ENCODE peak calls at places on chromosomes 6 and 20, in eight cellular contexts. G is tibial nerve, B is psoas muscle, H is endothelial cell, Y is vagina, J is Calu3, V is thoracic aorta, I is IMR-90. A is an unnamed sample.

GRCh38 chr6:25027221-25027916 is 91.6 kb upstream of the RIPOR2 start:
- DNase-seq in Y (no peak), G (no peak), J (no peak), B (no peak), H (no peak), V (no peak), I (no peak), A (no peak)

GRCh38 chr6:2687456-2687855 is 63.3 kb downstream of the MYLK4 start:
- DNase-seq in I (no peak), G (no peak), V (no peak), B (no peak), J (no peak), Y (no peak), H (no peak), A (no peak)

GRCh38 chr6:76438768-76439167 is 366.3 kb upstream of the IMPG1 start:
- DNase-seq in Y (no peak), B (no peak), J (no peak), V (no peak), H (no peak), I (no peak), G (no peak), A (no peak)

GRCh38 chr6:31205638-31206037 is 35.2 kb upstream of the POU5F1 start:
- DNase-seq in J (no peak), H (no peak), Y (no peak), I (no peak), G (no peak), B (no peak), V (no peak), A (no peak)

GRCh38 chr20:44552950-44553908 is 29.1 kb upstream of the PKIG start:
- DNase-seq in J (no peak), G (no peak), I (peak), Y (no peak), V (no peak), B (no peak), H (no peak), A (no peak)

GRCh38 chr6:3230275-3231212 is 3.1 kb upstream of the TUBB2B start:
- DNase-seq in Y (no peak), G (peak), I (peak), H (peak), J (no peak), B (no peak), V (no peak), A (peak)

GRCh38 chr6:89381031-89381430 is 28.5 kb upstream of the UBE2J1 start:
- DNase-seq in J (no peak), G (no peak), I (no peak), Y (no peak), V (no peak), B (no peak), H (no peak), A (no peak)

GRCh38 chr6:80607814-80608391 is 501.4 kb downstream of the BCKDHB start:
- DNase-seq in V (no peak), B (no peak), J (no peak), H (no peak), I (peak), G (peak), Y (no peak), A (no peak)

GRCh38 chr20:39263076-39263475 is 300.9 kb downstream of the DHX35 start:
- DNase-seq in B (no peak), I (peak), G (no peak), J (no peak), V (no peak), H (no peak), Y (no peak), A (no peak)

GRCh38 chr6:77740380-77740779 is 87.5 kb downstream of the MEI4 start:
- DNase-seq in H (no peak), I (peak), B (no peak), J (no peak), G (no peak), V (no peak), Y (no peak), A (no peak)

GRCh38 chr6:108164815-108165706 is 761 bp upstream of the NR2E1 start:
- DNase-seq in H (no peak), B (no peak), Y (peak), I (no peak), J (no peak), V (no peak), G (no peak), A (peak)

GRCh38 chr6:170027111-170028043 is 263.5 kb downstream of the DLL1 start:
- DNase-seq in J (no peak), Y (peak), H (no peak), G (no peak), V (no peak), B (no peak), I (peak), A (no peak)

GRCh38 chr6:38542031-38542430 is 97.7 kb downstream of the BTBD9 start:
- DNase-seq in Y (no peak), B (no peak), J (no peak), V (no peak), H (no peak), G (no peak), I (peak), A (no peak)

GRCh38 chr20:39021748-39022147 is 59.6 kb downstream of the DHX35 start:
- DNase-seq in J (no peak), B (no peak), G (no peak), V (no peak), Y (no peak), H (no peak), I (no peak), A (no peak)

GRCh38 chr20:3173582-3174441 is 463 bp upstream of the LZTS3 start:
- DNase-seq in G (peak), H (peak), Y (no peak), V (peak), I (peak), B (peak), J (peak), A (peak)

DNA sequence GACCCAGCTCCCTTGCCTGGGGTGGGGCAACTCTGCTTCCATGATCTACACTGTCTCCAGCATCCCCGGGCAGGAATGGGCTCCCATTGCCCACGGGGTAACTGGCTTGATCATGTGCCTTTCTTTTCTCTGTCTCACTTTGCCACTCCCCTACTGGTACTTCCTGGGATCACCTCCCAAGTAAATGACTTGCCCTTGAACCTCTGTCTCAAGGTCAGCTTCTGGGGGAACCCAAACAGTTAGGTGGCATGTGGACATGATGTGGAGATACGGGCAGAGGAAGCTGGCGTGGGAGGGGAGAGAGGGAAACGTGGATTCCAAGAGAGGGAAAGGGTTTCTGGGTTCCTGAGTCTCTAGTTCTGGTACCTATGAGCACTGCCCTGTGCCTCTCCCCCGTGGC is 63.8 kb upstream of the RALY start:
- DNase-seq in V (no peak), B (no peak), G (no peak), H (no peak), I (no peak), J (no peak), Y (no peak), A (no peak)
- TF ChIP-seq CTCF in V (no peak), B (no peak), G (no peak), H (no peak), I (no peak), J (no peak), Y (no peak), A (no peak)

GRCh38 chr6:6790891-6791290 is 202.4 kb downstream of the LY86 start:
- DNase-seq in B (no peak), J (no peak), H (no peak), I (peak), Y (no peak), G (no peak), V (no peak), A (no peak)

GRCh38 chr6:6784514-6785162 is 196.1 kb downstream of the LY86 start:
- DNase-seq in B (no peak), H (no peak), V (no peak), I (no peak), J (no peak), Y (no peak), G (no peak), A (no peak)

GRCh38 chr6:6785163-6785521 is 196.6 kb downstream of the LY86 start:
- DNase-seq in H (no peak), J (no peak), B (no peak), I (no peak), G (no peak), V (no peak), Y (no peak), A (no peak)

GRCh38 chr6:6790393-6790792 is 201.9 kb downstream of the LY86 start:
- DNase-seq in I (no peak), J (no peak), Y (no peak), B (no peak), H (no peak), V (no peak), G (no peak), A (no peak)

GRCh38 chr6:6788394-6789020 is 200.0 kb downstream of the LY86 start:
- DNase-seq in J (no peak), V (no peak), H (no peak), B (no peak), G (no peak), I (no peak), Y (no peak), A (no peak)
- TF ChIP-seq CTCF in J (no peak), V (peak), H (peak), B (peak), G (no peak), I (peak), Y (no peak), A (peak)

GRCh38 chr6:26031151-26031594 is 56.1 kb upstream of the HFE start:
- DNase-seq in I (no peak), V (no peak), Y (no peak), H (no peak), B (no peak), J (no peak), G (no peak), A (no peak)

GRCh38 chr6:26033132-26033941 is 53.9 kb upstream of the HFE start:
- DNase-seq in V (no peak), J (peak), Y (no peak), H (peak), B (peak), G (peak), I (peak), A (peak)

GRCh38 chr6:26032387-26033131 is 54.7 kb upstream of the HFE start:
- DNase-seq in B (no peak), H (no peak), G (no peak), J (no peak), V (no peak), Y (no peak), I (peak), A (no peak)

GRCh38 chr6:26030716-26031115 is 56.5 kb upstream of the HFE start:
- DNase-seq in Y (no peak), J (no peak), I (no peak), H (no peak), G (no peak), V (no peak), B (no peak), A (no peak)

GRCh38 chr6:26031595-26032386 is 55.4 kb upstream of the HFE start:
- DNase-seq in H (peak), Y (peak), B (peak), I (peak), J (peak), G (peak), V (peak), A (peak)
- TF ChIP-seq CTCF in H (no peak), Y (no peak), B (no peak), I (peak), J (no peak), G (no peak), V (no peak), A (no peak)

DNA sequence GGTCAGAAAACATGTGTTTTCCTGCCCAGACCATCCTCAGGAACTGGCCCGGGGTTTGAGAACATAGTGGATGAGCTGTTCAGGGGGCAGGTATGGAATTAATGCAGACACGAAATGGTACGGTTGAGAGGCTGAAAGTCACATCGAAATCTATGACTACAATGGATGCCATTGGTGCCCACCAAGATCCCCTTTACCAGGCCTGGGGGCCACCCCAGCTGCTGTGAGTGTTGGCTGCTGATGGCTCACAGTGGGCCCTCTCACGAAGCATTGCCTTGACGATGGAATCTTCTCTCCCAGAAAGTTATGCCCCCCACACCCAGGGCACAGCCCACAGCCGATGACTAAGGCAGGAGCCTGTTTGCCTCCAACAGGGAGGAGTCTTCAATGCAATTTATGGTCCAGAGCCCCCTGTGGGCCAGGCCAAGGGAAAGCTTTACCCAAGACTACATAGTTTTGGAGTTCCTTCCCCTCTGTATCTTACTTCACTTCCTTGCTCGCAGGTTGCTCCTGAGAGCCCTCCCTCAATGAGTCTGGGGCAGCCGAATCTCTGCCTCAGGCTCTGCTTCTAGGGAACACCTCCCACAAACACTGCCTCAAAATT is 92.6 kb downstream of the BFSP1 start:
- DNase-seq in H (no peak), G (no peak), B (no peak), I (no peak), V (no peak), Y (no peak), J (no peak), A (no peak)
- TF ChIP-seq CTCF in H (no peak), G (no peak), B (no peak), I (no peak), V (no peak), Y (no peak), J (no peak), A (no peak)